ENCODE peak calls at places on chromosomes 16 and 17, in eight cellular contexts. E is HS-5; G is activated CD4-positive, CD25-positive, alpha-beta regulatory T cell treated with anti-CD3 and anti-CD28 coated beads, Interleukin-2, amount 50 U/mL, for 16 hours; K is stimulated activated CD4-positive, alpha-beta T cell treated with anti-CD3 and anti-CD28 coated beads, Interleukin-1b, Interleukin-23, amount 100 ng/mL, for 1 hour; C is iris pigment epithelial cell; N is Caki2; X is skeletal muscle cell; D is activated T-cell treated with anti-CD3 and anti-CD28 coated beads, Interleukin-2, amount 50 U/mL, for 72 hours. I is an unnamed sample.

GRCh38 chr16:24850289-24850931 is 4.6 kb downstream of the SLC5A11 start:
- DNase-seq in E (no peak), G (no peak), K (no peak), C (peak), N (peak), X (no peak), D (peak), I (no peak)

GRCh38 chr16:88903267-88903666 is 36.8 kb upstream of the PABPN1L start:
- DNase-seq in E (no peak), G (no peak), K (no peak), C (no peak), N (no peak), X (no peak), D (no peak), I (no peak)

GRCh38 chr17:59840908-59841666 is 51.7 kb downstream of the TUBD1 start:
- DNase-seq in E (no peak), G (no peak), K (no peak), C (peak), N (peak), X (no peak), D (peak), I (no peak)

GRCh38 chr17:34171245-34171818 is 83.8 kb upstream of the CCL2 start:
- DNase-seq in E (peak), G (peak), K (no peak), C (peak), N (peak), X (no peak), D (peak), I (peak)

GRCh38 chr17:75832164-75832651 is 12.0 kb downstream of the UNC13D start:
- DNase-seq in E (peak), G (no peak), K (no peak), C (peak), N (no peak), X (no peak), D (peak), I (peak)

GRCh38 chr16:21001262-21001661 is 100.7 kb downstream of the LYRM1 start:
- DNase-seq in E (no peak), G (no peak), K (no peak), C (peak), N (no peak), X (no peak), D (peak), I (no peak)

GRCh38 chr16:78869492-78869891 is 731.0 kb downstream of the MAF start:
- DNase-seq in E (no peak), G (no peak), K (no peak), C (no peak), N (no peak), X (no peak), D (peak), I (no peak)

GRCh38 chr16:88442811-88443576 is 10.1 kb upstream of the ZFPM1 start:
- DNase-seq in E (no peak), G (peak), K (peak), C (peak), N (peak), X (no peak), D (peak), I (peak)

GRCh38 chr17:47941998-47942490 is 673 bp downstream of the PNPO start:
- DNase-seq in E (no peak), G (no peak), K (no peak), C (no peak), N (no peak), X (no peak), D (no peak), I (no peak)

GRCh38 chr17:83004791-83005380 is 74.5 kb upstream of the METRNL start:
- DNase-seq in E (no peak), G (no peak), K (no peak), C (no peak), N (no peak), X (no peak), D (no peak), I (no peak)

GRCh38 chr16:11796227-11797165 is 562 bp downstream of the ZC3H7A start:
- DNase-seq in E (no peak), G (no peak), K (no peak), C (peak), N (peak), X (no peak), D (peak), I (peak)

GRCh38 chr17:74123350-74123749 is 80.1 kb upstream of the RPL38 start:
- DNase-seq in E (no peak), G (no peak), K (no peak), C (peak), N (peak), X (no peak), D (no peak), I (no peak)

GRCh38 chr17:44155488-44155887 is 13.8 kb downstream of the HROB start:
- DNase-seq in E (no peak), G (no peak), K (no peak), C (no peak), N (no peak), X (no peak), D (no peak), I (no peak)

I was measured in T-helper 9 cell.